ENCODE peak calls at places on chromosomes 2 and 18, in nine cellular contexts. G is lower lobe of right lung; U is dorsolateral prefrontal cortex; W is CD4-positive, alpha-beta T cell; B is psoas muscle; L is ascending aorta; T is right lobe of liver; K is cardiac muscle cell; Q is OCI-LY7. E is an unnamed sample.

GRCh38 chr2:26852405-26853348 is 4.7 kb downstream of the DPYSL5 start:
- DNase-seq in G (no peak), U (no peak), W (no peak), B (no peak), L (no peak), T (no peak), K (no peak), Q (no peak), E (no peak)

GRCh38 chr18:12278153-12278764 is 24.1 kb downstream of the CIDEA start:
- DNase-seq in G (no peak), U (no peak), W (no peak), B (no peak), L (no peak), T (no peak), K (peak; percentile 29), Q (peak; percentile 23), E (no peak)

GRCh38 chr2:56688661-56689060 is 504.9 kb downstream of the CCDC85A start:
- DNase-seq in G (no peak), U (no peak), W (no peak), B (no peak), L (no peak), T (no peak), K (peak; percentile 35), Q (no peak), E (no peak)

GRCh38 chr18:44733069-44733753 is 52.5 kb downstream of the SETBP1 start:
- DNase-seq in G (no peak), U (no peak), W (no peak), B (no peak), L (no peak), T (no peak), K (peak; percentile 67), Q (no peak), E (peak; percentile 75)

GRCh38 chr2:176146645-176147044 is 4.7 kb upstream of the HOXD4 start:
- DNase-seq in G (no peak), U (no peak), W (no peak), B (no peak), L (no peak), T (no peak), K (no peak), Q (no peak), E (no peak)

GRCh38 chr2:6866239-6866745 is 585 bp upstream of the CMPK2 start:
- DNase-seq in G (no peak), U (no peak), W (peak; percentile 40), B (no peak), L (no peak), T (no peak), K (peak; percentile 51), Q (peak; percentile 19), E (peak; percentile 57)

GRCh38 chr18:68733693-68734092 is 18.8 kb upstream of the TMX3 start:
- DNase-seq in G (no peak), U (no peak), W (no peak), B (no peak), L (no peak), T (no peak), K (no peak), Q (no peak), E (no peak)

GRCh38 chr18:72867721-72868665 is at the start of gene NETO1:
- DNase-seq in G (no peak), U (no peak), W (no peak), B (no peak), L (no peak), T (no peak), K (no peak), Q (no peak), E (peak; percentile 18)

GRCh38 chr2:231707625-231708049 is 688 bp upstream of the PTMA start:
- DNase-seq in G (no peak), U (peak; percentile 56), W (peak; percentile 52), B (no peak), L (no peak), T (no peak), K (peak; percentile 71), Q (no peak), E (no peak)

GRCh38 chr2:201984800-201985525 is 48.7 kb upstream of the FZD7 start:
- DNase-seq in G (no peak), U (peak; percentile 83), W (no peak), B (no peak), L (no peak), T (no peak), K (no peak), Q (no peak), E (no peak)

GRCh38 chr2:226079677-226080076 is 680.2 kb downstream of the NYAP2 start:
- DNase-seq in G (no peak), U (no peak), W (no peak), B (no peak), L (no peak), T (no peak), K (peak; percentile 84), Q (no peak), E (peak; percentile 32)

GRCh38 chr2:179692610-179693009 is 168.8 kb downstream of the ZNF385B start:
- DNase-seq in G (no peak), U (no peak), W (no peak), B (no peak), L (no peak), T (no peak), K (no peak), Q (no peak), E (no peak)

DNA sequence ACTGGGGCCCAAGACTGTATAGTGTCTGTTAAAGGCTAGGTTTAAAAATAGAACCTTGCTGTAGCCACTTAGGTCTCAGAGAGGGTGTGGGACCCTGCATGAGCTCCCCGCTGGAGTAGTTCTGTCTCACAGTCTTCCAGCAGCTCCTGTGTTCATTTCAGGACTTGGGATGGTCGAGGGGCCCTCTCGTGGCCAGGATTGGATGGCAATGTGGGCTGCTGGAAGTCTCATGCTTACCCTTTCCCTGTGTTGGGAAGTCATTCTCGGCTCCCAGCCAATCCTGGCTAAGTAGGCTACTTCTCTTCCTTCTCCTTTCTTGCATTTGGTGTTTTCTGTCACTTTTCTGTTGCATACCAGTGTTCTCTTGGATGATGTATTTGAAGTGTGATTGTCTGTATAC is 284.0 kb upstream of the GCFC2 start:
- DNase-seq in G (no peak), U (no peak), W (no peak), B (no peak), L (no peak), T (no peak), K (no peak), Q (no peak), E (no peak)
- TF ChIP-seq CTCF in G (no peak), U (no peak), W (no peak), B (no peak), L (no peak), T (no peak), K (no peak), Q (no peak), E (no peak)

GRCh38 chr2:112799291-112799975 is 15.1 kb upstream of the IL1A start:
- DNase-seq in G (no peak), U (no peak), W (no peak), B (no peak), L (no peak), T (no peak), K (peak; percentile 43), Q (no peak), E (no peak)

GRCh38 chr2:112795720-112796119 is 11.4 kb upstream of the IL1A start:
- DNase-seq in G (no peak), U (no peak), W (no peak), B (no peak), L (no peak), T (no peak), K (no peak), Q (peak; percentile 8), E (peak; percentile 58)

GRCh38 chr2:112803691-112804521 is 19.6 kb upstream of the IL1A start:
- DNase-seq in G (no peak), U (no peak), W (no peak), B (no peak), L (no peak), T (no peak), K (peak; percentile 63), Q (no peak), E (peak; percentile 83)

GRCh38 chr2:112805542-112805941 is 21.2 kb upstream of the IL1A start:
- DNase-seq in G (no peak), U (no peak), W (no peak), B (no peak), L (no peak), T (no peak), K (no peak), Q (no peak), E (peak; percentile 82)

DNA sequence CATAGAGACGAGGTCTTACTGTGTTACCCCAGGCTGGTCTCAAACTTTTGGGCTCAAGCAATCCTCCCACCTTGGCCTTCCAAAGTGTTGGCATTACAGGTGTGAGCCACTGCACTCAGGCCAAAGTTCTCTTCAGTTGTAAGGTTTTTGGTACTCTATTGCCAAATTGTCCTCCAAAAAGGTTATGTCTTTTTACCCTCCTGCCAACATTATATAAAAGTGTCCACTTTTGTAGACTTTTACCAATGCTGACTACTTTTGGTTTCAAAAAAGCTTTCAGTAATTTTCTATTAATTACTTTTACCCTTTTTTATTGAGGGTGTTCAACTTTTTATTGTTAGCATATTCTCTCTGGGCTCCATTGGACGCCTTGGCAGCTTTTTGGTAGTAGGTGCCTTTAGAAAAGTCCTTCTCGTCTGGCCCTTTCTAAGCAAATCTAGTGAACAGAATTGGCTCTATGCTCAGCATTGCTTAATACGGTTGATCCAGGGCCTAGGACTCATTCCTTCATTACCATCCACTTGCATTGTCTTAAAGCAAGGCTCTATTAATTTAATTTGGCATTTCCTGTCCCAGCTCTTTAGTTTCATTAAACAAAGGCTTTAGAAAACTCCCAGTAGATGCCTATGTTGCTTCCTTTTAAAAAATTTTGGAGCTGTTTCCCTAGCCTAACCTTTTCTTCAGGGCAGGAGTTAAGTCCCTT is 16.7 kb upstream of the IL1A start:
- DNase-seq in G (no peak), U (no peak), W (no peak), B (no peak), L (no peak), T (no peak), K (no peak), Q (no peak), E (no peak)
- H3K27ac ChIP-seq in G (no peak overlapping the region), U (no peak overlapping the region), W (no peak overlapping the region), B (no peak overlapping the region), L (no peak overlapping the region), T (peak overlapping the region; percentile 27), K (no peak overlapping the region), Q (no peak overlapping the region), E (no peak overlapping the region)

DNA sequence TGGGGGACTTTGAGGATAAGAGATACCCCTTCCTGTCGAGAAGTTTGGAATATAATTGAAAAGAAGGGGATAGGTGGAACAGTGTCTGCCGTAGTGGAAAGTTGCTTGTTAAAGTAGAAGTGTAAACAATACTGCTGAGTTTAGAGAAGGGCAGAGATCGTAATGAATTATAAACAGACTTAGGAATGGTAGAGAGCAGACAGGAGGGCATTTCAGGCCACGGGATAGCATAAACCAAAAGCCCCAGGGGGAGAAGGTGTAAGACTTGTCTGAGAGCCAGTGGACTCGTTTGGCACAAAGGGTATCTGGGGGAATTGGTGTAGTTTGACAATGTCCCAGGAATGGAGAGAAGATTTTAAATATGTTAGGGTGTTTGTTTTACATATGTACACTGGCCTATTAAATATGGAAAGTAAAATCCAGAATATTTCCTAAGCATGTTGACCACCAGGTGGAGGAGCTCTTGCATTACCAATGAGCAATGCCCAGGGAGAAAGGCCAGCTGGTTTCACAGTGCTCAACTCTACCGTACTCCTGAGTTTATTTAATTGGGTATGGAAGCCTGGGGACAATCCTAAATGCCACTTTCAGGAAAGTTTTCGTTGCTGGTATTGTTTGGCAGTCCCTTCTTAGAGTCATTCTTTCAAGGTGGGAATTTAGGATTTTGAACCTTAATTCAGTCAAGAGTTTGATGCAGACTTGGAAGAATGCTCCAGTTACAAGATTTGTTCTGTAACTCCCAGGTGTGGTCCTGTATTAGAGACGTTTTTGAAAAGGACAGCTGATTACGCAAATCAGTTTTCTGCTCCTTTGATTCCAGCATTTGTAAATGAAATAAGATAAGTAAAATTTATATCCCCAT is 7.5 kb downstream of the COPS8 start:
- DNase-seq in G (no peak), U (no peak), W (no peak), B (no peak), L (no peak), T (no peak), K (peak; percentile 87), Q (peak; percentile 5), E (peak; percentile 62)
- TF ChIP-seq CTCF in G (no peak), U (no peak), W (no peak), B (peak; percentile 70), L (peak; percentile 24), T (peak; percentile 23), K (peak; percentile 67), Q (peak; percentile 31), E (peak; percentile 70)

GRCh38 chr18:50819727-50820378 is at the start of gene MRO:
- DNase-seq in G (peak; percentile 91), U (peak; percentile 83), W (peak; percentile 74), B (peak; percentile 77), L (peak; percentile 88), T (peak; percentile 90), K (peak; percentile 89), Q (peak; percentile 75), E (peak; percentile 64)
- H3K27ac ChIP-seq in G (peak within 1 kb of the TSS; percentile 51), U (peak within 1 kb of the TSS; percentile 79), W (no peak within 1 kb of the TSS), B (peak within 1 kb of the TSS; percentile 5), L (no peak within 1 kb of the TSS), T (peak within 1 kb of the TSS; percentile 76), K (no peak within 1 kb of the TSS), Q (peak within 1 kb of the TSS; percentile 15), E (no peak within 1 kb of the TSS)

E was measured in RWPE1.